ENCODE peak calls at places on chromosomes 11 and 22, in eight cellular contexts. One of them, this sample, is unnamed.

GRCh38 chr11:126892781-126893180 is 107.8 kb downstream of the KIRREL3 start:
- DNase-seq in A549: no peak
- DNase-seq in anterior cingulate cortex: no peak
- DNase-seq in RWPE1: no peak
- DNase-seq in foreskin keratinocyte: no peak
- DNase-seq in neural crest cell: no peak
- DNase-seq in CD8-positive, alpha-beta memory T cell: no peak
- DNase-seq in NCI-H345: peak
- DNase-seq in this sample: no peak

GRCh38 chr22:50473855-50474671 is 772 bp downstream of the SBF1 start:
- DNase-seq in A549: no peak
- DNase-seq in anterior cingulate cortex: no peak
- DNase-seq in RWPE1: no peak
- DNase-seq in foreskin keratinocyte: no peak
- DNase-seq in neural crest cell: peak
- DNase-seq in CD8-positive, alpha-beta memory T cell: no peak
- DNase-seq in NCI-H345: no peak
- DNase-seq in this sample: peak

GRCh38 chr22:25644122-25644521 is 79.6 kb downstream of the GRK3 start:
- DNase-seq in A549: no peak
- DNase-seq in anterior cingulate cortex: no peak
- DNase-seq in RWPE1: no peak
- DNase-seq in foreskin keratinocyte: no peak
- DNase-seq in neural crest cell: no peak
- DNase-seq in CD8-positive, alpha-beta memory T cell: no peak
- DNase-seq in NCI-H345: no peak
- DNase-seq in this sample: no peak

GRCh38 chr11:118691926-118692830 is 12.7 kb upstream of the TREH start:
- DNase-seq in A549: no peak
- DNase-seq in anterior cingulate cortex: no peak
- DNase-seq in RWPE1: peak
- DNase-seq in foreskin keratinocyte: peak
- DNase-seq in neural crest cell: no peak
- DNase-seq in CD8-positive, alpha-beta memory T cell: peak
- DNase-seq in NCI-H345: no peak
- DNase-seq in this sample: peak

GRCh38 chr11:118910309-118911112 is 15.2 kb downstream of the BCL9L start:
- DNase-seq in A549: peak
- DNase-seq in anterior cingulate cortex: no peak
- DNase-seq in RWPE1: peak
- DNase-seq in foreskin keratinocyte: peak
- DNase-seq in neural crest cell: no peak
- DNase-seq in CD8-positive, alpha-beta memory T cell: peak
- DNase-seq in NCI-H345: no peak
- DNase-seq in this sample: peak

GRCh38 chr22:46861468-46861867 is 99.0 kb downstream of the TBC1D22A start:
- DNase-seq in A549: no peak
- DNase-seq in anterior cingulate cortex: no peak
- DNase-seq in RWPE1: no peak
- DNase-seq in foreskin keratinocyte: no peak
- DNase-seq in neural crest cell: no peak
- DNase-seq in CD8-positive, alpha-beta memory T cell: no peak
- DNase-seq in NCI-H345: no peak
- DNase-seq in this sample: no peak

GRCh38 chr11:67996622-67997459 is 7.1 kb downstream of the UNC93B1 start:
- DNase-seq in A549: peak
- DNase-seq in anterior cingulate cortex: no peak
- DNase-seq in RWPE1: no peak
- DNase-seq in foreskin keratinocyte: no peak
- DNase-seq in neural crest cell: peak
- DNase-seq in CD8-positive, alpha-beta memory T cell: no peak
- DNase-seq in NCI-H345: no peak
- DNase-seq in this sample: peak

GRCh38 chr22:49132009-49132408 is 695.7 kb downstream of the BRD1 start:
- DNase-seq in A549: no peak
- DNase-seq in anterior cingulate cortex: no peak
- DNase-seq in RWPE1: no peak
- DNase-seq in foreskin keratinocyte: no peak
- DNase-seq in neural crest cell: no peak
- DNase-seq in CD8-positive, alpha-beta memory T cell: no peak
- DNase-seq in NCI-H345: peak
- DNase-seq in this sample: no peak

GRCh38 chr11:33696411-33696810 is 4.2 kb downstream of the C11orf91 start:
- DNase-seq in A549: no peak
- DNase-seq in anterior cingulate cortex: no peak
- DNase-seq in RWPE1: no peak
- DNase-seq in foreskin keratinocyte: no peak
- DNase-seq in neural crest cell: no peak
- DNase-seq in CD8-positive, alpha-beta memory T cell: no peak
- DNase-seq in NCI-H345: no peak
- DNase-seq in this sample: no peak

GRCh38 chr22:47195156-47195675 is 432.8 kb downstream of the TBC1D22A start:
- DNase-seq in A549: no peak
- DNase-seq in anterior cingulate cortex: no peak
- DNase-seq in RWPE1: no peak
- DNase-seq in foreskin keratinocyte: no peak
- DNase-seq in neural crest cell: no peak
- DNase-seq in CD8-positive, alpha-beta memory T cell: no peak
- DNase-seq in NCI-H345: no peak
- DNase-seq in this sample: no peak

GRCh38 chr11:129766858-129767604 is 48.6 kb upstream of the TMEM45B start:
- DNase-seq in A549: peak
- DNase-seq in anterior cingulate cortex: no peak
- DNase-seq in RWPE1: no peak
- DNase-seq in foreskin keratinocyte: no peak
- DNase-seq in neural crest cell: peak
- DNase-seq in CD8-positive, alpha-beta memory T cell: no peak
- DNase-seq in NCI-H345: peak
- DNase-seq in this sample: peak

GRCh38 chr11:78112588-78113275 is 26.7 kb downstream of the ALG8 start:
- DNase-seq in A549: no peak
- DNase-seq in anterior cingulate cortex: no peak
- DNase-seq in RWPE1: no peak
- DNase-seq in foreskin keratinocyte: no peak
- DNase-seq in neural crest cell: no peak
- DNase-seq in CD8-positive, alpha-beta memory T cell: no peak
- DNase-seq in NCI-H345: no peak
- DNase-seq in this sample: no peak

GRCh38 chr11:35247428-35247827 is 108.5 kb downstream of the CD44 start:
- DNase-seq in A549: no peak
- DNase-seq in anterior cingulate cortex: no peak
- DNase-seq in RWPE1: no peak
- DNase-seq in foreskin keratinocyte: no peak
- DNase-seq in neural crest cell: no peak
- DNase-seq in CD8-positive, alpha-beta memory T cell: peak
- DNase-seq in NCI-H345: no peak
- DNase-seq in this sample: no peak

This sample was measured in fibroblast of pulmonary artery.